ENCODE peak calls at places on chromosomes 7 and 10, in five cellular contexts. Y, R, S, A and Q are unnamed samples.

GRCh38 chr10:114110174-114110972 is 63.6 kb downstream of the CCDC186 start:
- DNase-seq in Y (peak), A (no peak), S (no peak), R (peak), Q (no peak)

GRCh38 chr7:122306320-122307227 is 2.0 kb upstream of the FEZF1 start:
- DNase-seq in R (no peak), A (no peak), Y (no peak), S (no peak), Q (no peak)

GRCh38 chr7:7554021-7554432 is 12.7 kb upstream of the MIOS start:
- DNase-seq in S (no peak), Y (no peak), A (peak), R (peak), Q (no peak)

GRCh38 chr7:108442039-108442568 is 14.1 kb downstream of the NRCAM start:
- DNase-seq in A (no peak), Y (no peak), R (no peak), S (no peak), Q (no peak)

GRCh38 chr10:75228278-75228677 is 7.5 kb downstream of the COMTD1 start:
- DNase-seq in S (no peak), A (no peak), Y (no peak), R (no peak), Q (no peak)

GRCh38 chr10:77970869-77971803 is 44.6 kb upstream of the DLG5 start:
- DNase-seq in S (peak), A (peak), Y (peak), R (peak), Q (no peak)

GRCh38 chr10:69456880-69457693 is 5.8 kb downstream of the TSPAN15 start:
- DNase-seq in S (no peak), Y (no peak), R (peak), A (no peak), Q (no peak)

GRCh38 chr7:36670585-36671431 is 53.5 kb downstream of the AOAH start:
- DNase-seq in A (peak), S (peak), Y (peak), R (peak), Q (peak)

GRCh38 chr10:95290801-95291633 is at the start of gene PDLIM1:
- DNase-seq in R (peak), S (no peak), A (peak), Y (peak), Q (no peak)

GRCh38 chr10:7408494-7409044 is 2.3 kb downstream of the SFMBT2 start:
- DNase-seq in R (no peak), Y (peak), A (no peak), S (no peak), Q (no peak)

GRCh38 chr10:79202188-79203013 is 133.6 kb downstream of the ZMIZ1 start:
- DNase-seq in Y (peak), A (peak), R (peak), S (no peak), Q (peak)

GRCh38 chr10:89659185-89660131 is 14.4 kb upstream of the PANK1 start:
- DNase-seq in S (no peak), R (peak), Y (no peak), A (peak), Q (no peak)

GRCh38 chr10:100183482-100183881 is 2.3 kb downstream of the ERLIN1 start:
- DNase-seq in R (peak), S (no peak), A (no peak), Y (peak), Q (peak)

GRCh38 chr10:73119457-73119856 is 9.2 kb downstream of the NUDT13 start:
- DNase-seq in Y (no peak), A (no peak), S (no peak), R (no peak), Q (no peak)

GRCh38 chr7:64879800-64880199 is 23.3 kb upstream of the ZNF273 start:
- DNase-seq in A (no peak), R (no peak), Y (no peak), S (no peak), Q (no peak)

GRCh38 chr7:64877714-64878610 is 25.1 kb upstream of the ZNF273 start:
- DNase-seq in S (no peak), R (no peak), Y (no peak), A (no peak), Q (no peak)

GRCh38 chr7:64880322-64881297 is 22.5 kb upstream of the ZNF273 start:
- DNase-seq in A (no peak), R (no peak), S (no peak), Y (no peak), Q (no peak)

GRCh38 chr7:64878684-64879083 is 24.4 kb upstream of the ZNF273 start:
- DNase-seq in A (no peak), S (no peak), R (no peak), Y (no peak), Q (no peak)

GRCh38 chr7:64879097-64879730 is 23.9 kb upstream of the ZNF273 start:
- DNase-seq in Y (no peak), S (no peak), A (no peak), R (no peak), Q (peak)
- H3K4me3 ChIP-seq in Y (no peak), S (no peak), A (no peak), R (no peak), Q (no peak)

DNA sequence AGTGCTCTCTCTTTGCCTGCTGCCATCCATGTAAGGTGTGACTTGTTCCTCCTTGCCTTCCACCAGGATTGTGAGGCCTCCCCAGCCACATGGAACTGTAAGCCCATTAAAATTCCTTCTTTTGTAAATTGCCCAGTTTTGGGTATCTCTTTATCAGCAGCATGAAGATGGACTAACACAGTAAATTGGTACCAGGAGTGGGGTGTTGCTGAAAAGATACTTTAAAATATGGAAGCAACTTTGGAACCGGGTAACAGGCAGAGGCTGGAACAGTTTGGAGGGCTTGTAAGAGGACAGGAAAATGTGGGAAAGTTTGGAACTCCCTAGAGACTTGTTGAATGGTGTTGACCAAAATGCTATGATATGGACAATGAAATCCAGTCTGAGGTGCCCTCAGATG is 63.8 kb upstream of the PPP1R9A start:
- DNase-seq in R (no peak), S (no peak), Y (no peak), A (no peak), Q (no peak)
- H3K4me3 ChIP-seq in R (no peak), S (no peak), Y (no peak), A (no peak), Q (no peak)

DNA sequence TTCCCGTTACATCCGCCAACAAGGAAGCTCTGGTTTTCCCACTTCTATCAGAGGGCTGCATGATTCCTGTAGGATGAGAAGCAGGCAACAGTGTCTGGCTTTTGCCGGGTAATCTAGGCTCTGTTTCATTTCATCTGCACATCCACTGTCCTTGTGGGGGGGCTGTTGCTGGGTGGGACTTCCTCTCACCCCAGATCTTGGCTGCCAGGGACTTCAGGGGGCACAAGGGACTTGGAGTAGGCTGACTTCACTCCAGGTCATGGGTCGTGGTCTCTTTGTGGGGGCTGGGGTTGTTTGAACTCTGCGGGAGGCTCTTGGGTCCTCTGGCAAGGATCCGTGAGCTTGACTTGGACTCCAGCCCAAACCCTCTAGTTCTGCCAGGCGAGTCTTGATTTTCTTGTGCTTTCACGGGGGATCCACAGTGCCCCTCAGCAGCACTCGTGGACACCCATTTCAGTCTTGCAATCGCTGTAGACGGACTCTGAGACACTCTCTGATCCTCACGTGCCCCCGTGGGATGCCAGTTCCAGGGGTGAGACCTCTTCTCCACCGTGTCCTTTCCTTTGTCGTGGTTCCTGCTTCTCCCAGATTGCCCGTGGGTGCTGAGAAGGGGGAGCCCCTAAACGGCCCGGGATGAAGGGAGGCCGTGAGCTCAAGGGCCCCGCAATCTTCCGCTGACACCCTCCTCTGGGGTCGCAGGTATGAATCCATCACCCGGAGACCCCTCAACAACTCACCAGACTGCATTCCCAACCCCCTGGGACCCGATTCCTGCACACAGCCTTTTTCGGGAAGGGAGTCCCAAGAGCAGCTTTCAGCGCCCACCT is 21.4 kb upstream of the ZNF273 start:
- DNase-seq in Y (no peak), A (no peak), S (no peak), R (no peak), Q (no peak)
- H3K4me3 ChIP-seq in Y (no peak), A (no peak), S (no peak), R (no peak), Q (no peak)

GRCh38 chr10:86364551-86365345 is 1.8 kb downstream of the GRID1 start:
- DNase-seq in Y (no peak), S (no peak), A (no peak), R (no peak), Q (no peak)
- H3K4me3 ChIP-seq in Y (no peak), S (peak), A (no peak), R (no peak), Q (no peak)

DNA sequence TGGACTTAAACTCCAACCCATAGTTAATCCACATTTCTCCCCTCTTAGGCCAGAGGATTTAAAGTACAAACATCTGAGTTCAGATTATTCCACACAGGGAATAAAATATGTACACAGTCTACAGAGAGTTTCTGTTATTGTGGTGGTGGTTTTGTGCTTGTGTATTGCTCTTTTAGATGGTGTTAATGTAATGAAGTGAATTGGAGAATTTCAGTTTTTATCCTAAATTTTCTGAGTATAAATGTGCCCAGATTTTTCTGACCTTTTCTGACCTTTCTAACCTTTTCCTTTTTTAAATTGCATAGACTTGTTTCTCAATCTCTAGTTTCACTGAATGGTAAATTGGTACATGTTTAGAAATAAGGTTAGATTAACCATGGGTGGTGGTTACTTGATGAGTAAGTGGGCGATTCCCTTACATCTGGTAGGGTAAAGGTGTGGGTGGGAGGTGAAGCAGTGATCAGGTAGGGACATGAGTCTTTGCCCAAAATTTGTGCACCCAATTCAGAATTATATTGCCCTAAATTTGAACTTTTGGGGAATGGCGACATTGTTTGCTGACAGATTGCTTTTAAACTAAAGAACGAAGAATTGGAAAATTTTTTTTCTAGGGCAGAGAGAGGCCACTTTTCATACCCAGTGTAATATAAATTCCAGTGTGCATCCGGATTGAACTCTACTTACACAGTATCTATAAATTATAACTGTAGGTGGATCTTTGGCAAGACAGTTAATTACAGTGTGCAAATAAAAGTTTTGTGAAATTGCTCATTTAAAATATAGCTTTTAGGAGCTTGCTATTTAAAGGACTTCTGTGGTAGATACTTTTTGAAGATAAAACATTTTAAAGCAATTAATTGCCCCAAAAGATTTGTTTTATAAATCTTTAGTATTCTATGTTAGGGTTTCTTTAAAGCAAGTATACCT is 62.2 kb downstream of the ST7 start:
- DNase-seq in R (no peak), A (no peak), Y (no peak), S (no peak), Q (no peak)
- H3K4me3 ChIP-seq in R (no peak), A (no peak), Y (peak), S (no peak), Q (no peak)

GRCh38 chr7:24908166-24908565 is 71.8 kb downstream of the OSBPL3 start:
- DNase-seq in A (no peak), Y (no peak), R (no peak), S (no peak), Q (no peak)
- H3K4me3 ChIP-seq in A (no peak), Y (no peak), R (no peak), S (no peak), Q (peak)

GRCh38 chr7:2038876-2039728 is 193.6 kb downstream of the MAD1L1 start:
- DNase-seq in S (no peak), Y (no peak), R (peak), A (peak), Q (peak)
- H3K4me3 ChIP-seq in S (no peak), Y (no peak), R (no peak), A (no peak), Q (no peak)

DNA sequence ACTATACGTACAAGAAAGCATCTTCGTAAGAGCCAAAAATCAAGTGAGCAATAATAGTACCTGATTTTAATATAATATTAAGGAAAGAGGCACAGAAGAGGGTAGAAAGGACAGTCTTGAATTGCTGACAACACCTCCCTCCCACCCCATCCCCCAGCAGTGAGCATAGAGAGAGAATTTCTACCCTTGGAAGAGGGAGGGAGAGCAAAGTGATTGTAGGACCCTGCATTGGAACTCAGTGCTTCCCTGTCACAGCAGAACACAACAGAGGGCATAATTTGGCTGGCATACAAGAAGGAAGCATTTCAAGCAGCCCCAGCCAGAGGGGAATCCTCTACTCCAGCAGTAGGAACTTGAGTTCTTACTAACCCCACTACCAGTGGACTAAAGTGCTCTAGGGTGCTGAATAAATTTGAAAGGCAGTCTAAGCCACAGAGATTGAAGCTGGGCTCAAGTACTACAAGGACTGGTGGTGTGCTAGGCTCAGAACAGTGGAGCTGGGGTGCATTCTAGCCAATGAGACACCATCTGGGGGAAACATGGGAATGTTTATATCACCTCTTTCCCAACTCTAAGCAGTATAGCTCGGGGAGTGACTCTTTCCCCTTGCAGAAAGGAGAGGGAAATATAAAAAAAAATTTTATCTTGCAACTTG is 44.2 kb downstream of the PCLO start:
- DNase-seq in R (no peak), A (no peak), S (no peak), Y (no peak), Q (no peak)
- H3K4me3 ChIP-seq in R (no peak), A (no peak), S (no peak), Y (no peak), Q (no peak)

GRCh38 chr7:76267107-76267834 is 35.2 kb upstream of the HSPB1 start:
- DNase-seq in R (no peak), A (no peak), Y (no peak), S (no peak), Q (no peak)
- H3K4me3 ChIP-seq in R (peak), A (peak), Y (peak), S (peak), Q (no peak)

DNA sequence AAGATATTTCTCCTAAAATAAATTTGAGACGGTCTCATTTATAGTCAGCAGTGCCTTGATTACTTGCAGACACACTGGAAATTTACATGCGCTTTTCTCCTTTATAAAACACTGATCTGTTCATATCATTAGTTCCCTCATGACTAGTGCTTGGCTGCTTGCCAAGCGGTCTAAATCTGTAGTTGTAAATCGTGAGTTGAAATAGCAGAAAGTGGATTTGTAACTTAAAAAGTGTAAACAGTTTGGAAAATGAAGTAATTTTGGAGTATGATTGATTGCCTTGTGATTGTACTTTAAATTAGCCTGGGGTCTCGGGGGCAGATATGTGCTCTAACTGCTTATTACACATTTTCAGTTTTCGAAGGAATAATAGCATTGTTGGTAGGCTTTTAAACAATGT is 73.1 kb downstream of the ARID5B start:
- DNase-seq in Y (peak), A (peak), R (peak), S (no peak), Q (no peak)
- H3K4me3 ChIP-seq in Y (no peak), A (no peak), R (no peak), S (no peak), Q (no peak)